ENCODE peak calls at places on chromosomes 12 and 14, in eight cellular contexts. L is suprapubic skin, R is K562, V is HepG2, D is breast epithelium, T is A549, Y is body of pancreas, J is esophagus muscularis mucosa. O is an unnamed sample. For H3K4me1, the result is how much of the 10 kb centered on the place peaks cover.

GRCh38 chr12:95997911-95998510 is 1.9 kb upstream of the HAL start:
- DNase-seq in L (no peak), R (no peak), V (peak), D (no peak), T (no peak), Y (no peak), J (no peak), O (no peak)

GRCh38 chr12:1806301-1807106 is 13.9 kb upstream of the LRTM2 start:
- DNase-seq in L (no peak), R (no peak), V (no peak), D (no peak), T (no peak), Y (no peak), J (no peak), O (no peak)

GRCh38 chr12:116060765-116061164 is 216.7 kb downstream of the MED13L start:
- DNase-seq in L (no peak), R (no peak), V (no peak), D (no peak), T (no peak), Y (no peak), J (no peak), O (no peak)

GRCh38 chr12:47717443-47718193 is 7.7 kb downstream of the ENDOU start:
- DNase-seq in L (no peak), R (peak), V (peak), D (peak), T (peak), Y (peak), J (peak), O (no peak)

GRCh38 chr12:3200032-3200617 is 122.9 kb downstream of the TSPAN9 start:
- DNase-seq in L (no peak), R (no peak), V (no peak), D (no peak), T (peak), Y (peak), J (no peak), O (no peak)

GRCh38 chr12:111775205-111776193 is 8.8 kb downstream of the ALDH2 start:
- DNase-seq in L (peak), R (peak), V (peak), D (peak), T (no peak), Y (peak), J (peak), O (no peak)

GRCh38 chr12:120847392-120848157 is 56.6 kb downstream of the SPPL3 start:
- DNase-seq in L (no peak), R (no peak), V (no peak), D (no peak), T (no peak), Y (no peak), J (no peak), O (no peak)

GRCh38 chr14:104694991-104695659 is 5.7 kb downstream of the INF2 start:
- DNase-seq in L (no peak), R (no peak), V (no peak), D (no peak), T (no peak), Y (no peak), J (no peak), O (no peak)

GRCh38 chr12:65638324-65638723 is 186.0 kb upstream of the HMGA2 start:
- DNase-seq in L (no peak), R (peak), V (no peak), D (no peak), T (no peak), Y (no peak), J (no peak), O (no peak)

GRCh38 chr12:8914716-8915526 is 612 bp downstream of the PHC1 start:
- DNase-seq in L (peak), R (peak), V (peak), D (peak), T (peak), Y (peak), J (no peak), O (no peak)

GRCh38 chr14:99737956-99738667 is 54.0 kb downstream of the CYP46A1 start:
- DNase-seq in L (no peak), R (no peak), V (no peak), D (no peak), T (no peak), Y (no peak), J (no peak), O (no peak)

GRCh38 chr14:53956427-53957201 is at the start of gene BMP4:
- DNase-seq in L (peak), R (peak), V (peak), D (peak), T (no peak), Y (peak), J (no peak), O (no peak)

GRCh38 chr12:24055747-24056146 is 106.3 kb upstream of the SOX5 start:
- DNase-seq in L (no peak), R (no peak), V (no peak), D (no peak), T (no peak), Y (no peak), J (no peak), O (no peak)

GRCh38 chr12:56591111-56591510 is 39.0 kb downstream of the BAZ2A start:
- DNase-seq in L (no peak), R (no peak), V (no peak), D (no peak), T (no peak), Y (no peak), J (no peak), O (no peak)

GRCh38 chr12:109738878-109739665 is 25.4 kb downstream of the FAM222A start:
- DNase-seq in L (peak), R (no peak), V (no peak), D (no peak), T (no peak), Y (peak), J (no peak), O (no peak)

GRCh38 chr14:103121161-103121845 is 2.0 kb upstream of the TNFAIP2 start:
- DNase-seq in L (no peak), R (no peak), V (no peak), D (no peak), T (no peak), Y (no peak), J (no peak), O (no peak)

GRCh38 chr12:120971299-120972180 is 6.8 kb upstream of the HNF1A start:
- DNase-seq in L (no peak), R (peak), V (peak), D (no peak), T (peak), Y (no peak), J (no peak), O (no peak)

GRCh38 chr14:96920023-96920422 is 122.8 kb downstream of the VRK1 start:
- DNase-seq in L (no peak), R (no peak), V (no peak), D (no peak), T (no peak), Y (no peak), J (no peak), O (no peak)

GRCh38 chr12:23084236-23084995 is 459.4 kb downstream of the ETNK1 start:
- DNase-seq in L (no peak), R (no peak), V (peak), D (no peak), T (no peak), Y (no peak), J (no peak), O (no peak)

GRCh38 chr12:12807970-12808702 is 5.0 kb upstream of the DDX47 start:
- DNase-seq in L (no peak), R (no peak), V (no peak), D (peak), T (no peak), Y (no peak), J (no peak), O (peak)

GRCh38 chr12:49643135-49643534 is 19.8 kb downstream of the PRPF40B start:
- DNase-seq in L (no peak), R (no peak), V (no peak), D (no peak), T (no peak), Y (no peak), J (no peak), O (no peak)

GRCh38 chr12:49642370-49642802 is 19.0 kb downstream of the PRPF40B start:
- DNase-seq in L (no peak), R (no peak), V (peak), D (no peak), T (no peak), Y (no peak), J (no peak), O (no peak)

GRCh38 chr12:49645151-49646039 is 22.0 kb downstream of the PRPF40B start:
- DNase-seq in L (no peak), R (no peak), V (no peak), D (no peak), T (no peak), Y (no peak), J (no peak), O (no peak)

GRCh38 chr12:49644620-49644994 is 21.2 kb downstream of the PRPF40B start:
- DNase-seq in L (no peak), R (peak), V (peak), D (peak), T (peak), Y (peak), J (peak), O (no peak)

GRCh38 chr12:49643961-49644619 is 20.7 kb downstream of the PRPF40B start:
- DNase-seq in L (no peak), R (no peak), V (no peak), D (no peak), T (no peak), Y (no peak), J (no peak), O (no peak)
- TF ChIP-seq POLR2A in L (no peak), R (no peak), V (no peak), D (no peak), T (peak), Y (no peak), J (no peak), O (no peak)

DNA sequence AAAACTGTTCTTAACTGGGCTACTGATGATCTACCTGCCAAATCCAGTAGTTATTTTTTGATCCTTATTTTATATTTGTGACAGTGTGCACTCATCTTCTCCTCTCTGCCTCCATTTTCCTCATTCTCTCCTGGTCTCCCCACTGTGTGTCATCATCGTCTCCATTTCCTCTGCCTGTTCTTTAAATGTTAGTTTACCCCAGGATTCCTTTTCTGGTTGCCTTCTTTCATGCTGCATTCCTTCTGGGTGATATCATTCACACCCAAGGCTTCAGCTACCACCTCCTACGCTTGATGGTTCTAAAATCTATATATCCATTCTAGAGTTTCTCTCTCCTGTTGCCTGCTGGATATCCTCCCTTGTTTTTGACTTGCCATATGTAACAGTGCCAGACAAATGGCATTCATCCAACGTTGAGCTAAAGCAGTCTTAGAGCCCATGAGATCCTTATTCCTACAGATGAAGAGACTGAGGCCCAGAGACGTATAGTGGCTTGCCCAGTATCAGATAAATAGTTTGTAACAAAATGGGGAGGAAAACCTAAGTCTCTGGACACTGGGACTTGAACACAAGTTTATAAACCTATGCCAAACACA is 109.5 kb downstream of the DIP2B start:
- DNase-seq in L (no peak), R (peak), V (no peak), D (no peak), T (no peak), Y (no peak), J (no peak), O (no peak)
- H3K4me1 ChIP-seq in L (half or more), R (half or more), V (under half), D (under half), T (under half), Y (under half), J (under half), O (under half)

GRCh38 chr12:106723416-106723815 is 51.1 kb upstream of the RIC8B start:
- DNase-seq in L (no peak), R (no peak), V (no peak), D (no peak), T (no peak), Y (no peak), J (no peak), O (no peak)

GRCh38 chr12:106724934-106725333 is 49.5 kb upstream of the RIC8B start:
- DNase-seq in L (no peak), R (no peak), V (no peak), D (no peak), T (no peak), Y (no peak), J (no peak), O (no peak)

GRCh38 chr12:106721931-106722330 is 52.6 kb upstream of the RIC8B start:
- DNase-seq in L (no peak), R (no peak), V (no peak), D (no peak), T (no peak), Y (no peak), J (no peak), O (no peak)

GRCh38 chr12:106724116-106724515 is 50.4 kb upstream of the RIC8B start:
- DNase-seq in L (no peak), R (no peak), V (no peak), D (no peak), T (no peak), Y (no peak), J (no peak), O (no peak)

DNA sequence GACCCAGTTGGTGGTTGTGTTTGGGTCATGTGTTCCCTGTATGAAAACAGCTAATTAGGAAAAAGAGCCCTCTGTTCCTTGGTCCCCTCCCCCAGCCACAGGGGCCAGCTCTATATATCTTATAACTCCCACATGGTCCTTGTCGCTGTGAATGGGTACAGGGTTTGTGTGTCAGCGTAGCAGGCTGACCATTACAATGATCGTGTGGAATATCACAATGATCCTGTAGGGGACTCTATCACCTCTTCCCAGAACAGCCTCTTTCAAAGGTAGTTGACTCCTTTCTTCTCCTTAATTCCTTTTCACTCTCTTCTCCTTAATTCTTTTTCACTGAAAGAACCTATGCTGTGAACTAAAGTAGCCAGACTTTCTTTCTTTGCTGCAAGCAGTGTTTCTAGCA is 51.6 kb upstream of the RIC8B start:
- DNase-seq in L (no peak), R (no peak), V (no peak), D (no peak), T (no peak), Y (no peak), J (no peak), O (no peak)
- TF ChIP-seq POLR2A in L (no peak), R (no peak), V (no peak), D (no peak), T (no peak), Y (no peak), J (no peak), O (no peak)

DNA sequence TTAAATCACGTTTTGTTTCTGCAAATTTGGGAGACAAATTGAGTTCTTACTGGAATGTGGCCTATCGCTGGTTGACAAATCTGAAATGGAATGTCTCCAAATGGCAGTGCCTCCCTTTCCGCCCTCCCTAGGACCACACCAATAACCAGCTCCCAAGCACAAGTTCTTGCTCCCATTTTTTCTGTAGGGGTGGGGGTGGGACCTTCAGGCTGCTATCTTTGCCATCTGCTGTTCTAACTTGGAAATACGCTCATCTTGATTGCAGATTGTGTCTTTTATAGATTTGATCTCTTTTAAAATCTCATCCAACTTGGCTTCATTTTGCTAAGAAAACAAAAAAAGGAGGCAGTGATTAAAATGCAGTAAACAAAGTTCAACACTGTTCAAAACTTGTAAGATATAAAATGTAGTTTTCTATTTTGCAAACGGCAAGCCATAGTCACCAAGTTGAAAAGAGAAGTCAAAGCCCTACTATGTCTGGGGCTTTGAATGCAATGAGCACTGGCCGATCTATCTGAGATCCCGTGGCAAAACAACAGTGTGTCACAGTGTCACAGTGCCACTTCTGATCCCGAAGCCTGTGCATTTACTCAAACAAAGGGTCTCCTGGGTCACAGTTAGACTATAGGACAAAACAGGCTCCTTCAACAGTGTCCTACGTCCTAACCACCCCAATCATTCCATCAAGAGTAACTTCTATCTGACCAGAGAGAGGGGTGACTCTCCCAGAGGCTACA is 13.7 kb upstream of the SELPLG start:
- DNase-seq in L (no peak), R (no peak), V (no peak), D (no peak), T (no peak), Y (no peak), J (no peak), O (no peak)
- H3K4me1 ChIP-seq in L (under half), R (under half), V (under half), D (under half), T (under half), Y (under half), J (under half), O (under half)

DNA sequence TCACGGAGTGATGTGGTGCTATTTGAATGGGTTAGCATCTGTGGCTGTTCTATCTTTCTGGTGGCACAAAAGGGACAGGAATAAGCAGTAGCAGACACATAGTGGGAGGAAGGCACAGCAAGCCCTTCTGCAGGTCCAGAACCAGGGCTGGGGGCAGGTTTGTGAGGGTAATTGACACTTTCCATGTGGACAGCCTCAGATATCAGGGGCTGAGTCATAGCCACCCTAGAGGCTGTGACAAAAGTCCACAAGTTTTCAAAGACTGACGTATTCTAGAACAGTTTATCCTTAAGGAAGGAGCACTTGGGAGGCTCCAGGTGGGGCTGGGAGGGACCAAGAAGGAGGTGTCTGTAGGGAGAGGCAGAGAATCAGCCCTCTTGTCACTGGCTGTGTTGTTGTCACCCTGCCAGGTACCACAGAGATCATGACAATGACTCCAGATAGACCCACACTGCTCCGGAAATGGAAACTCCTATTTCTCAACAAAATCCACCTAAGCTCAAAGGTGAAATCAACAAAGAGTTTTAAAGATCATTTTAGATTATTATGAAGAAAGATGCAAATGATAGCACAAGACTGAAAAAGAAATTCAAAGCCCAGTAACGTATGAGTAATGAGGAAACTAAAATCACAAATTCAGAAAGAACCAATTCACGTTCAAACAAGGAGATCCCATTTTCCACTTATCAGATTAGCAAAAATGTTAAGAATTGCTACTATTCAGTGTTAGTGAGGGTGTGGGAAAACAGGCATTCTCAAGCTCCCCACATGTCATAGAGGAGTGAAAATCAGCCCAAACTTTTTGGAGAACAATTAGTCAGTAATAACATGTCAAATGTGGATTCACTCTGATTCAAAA is 48.3 kb downstream of the NFKBIA start:
- DNase-seq in L (no peak), R (peak), V (peak), D (no peak), T (no peak), Y (no peak), J (no peak), O (no peak)
- TF ChIP-seq POLR2A in L (no peak), R (no peak), V (peak), D (no peak), T (no peak), Y (no peak), J (no peak), O (no peak)

GRCh38 chr12:68506619-68507018 is 104.1 kb upstream of the RAP1B start:
- DNase-seq in L (no peak), R (no peak), V (no peak), D (no peak), T (no peak), Y (no peak), J (no peak), O (no peak)
- H3K4me1 ChIP-seq in L (under half), R (under half), V (under half), D (under half), T (under half), Y (under half), J (under half), O (under half)

O was measured in esophagus squamous epithelium.